ENCODE peak calls at places on chromosomes 1 and 21, in seven cellular contexts. Y, M, A, J, B, I and R are unnamed samples.

GRCh38 chr1:35565742-35566133 is 7.4 kb upstream of the TFAP2E start:
- DNase-seq in Y (no peak), M (no peak), A (no peak), J (no peak), B (no peak), I (no peak), R (no peak)

GRCh38 chr1:66351913-66352312 is 182.0 kb upstream of the SGIP1 start:
- DNase-seq in Y (no peak), M (no peak), A (no peak), J (no peak), B (no peak), I (no peak), R (peak; percentile 82)

GRCh38 chr1:224168859-224169380 is 14.1 kb upstream of the DEGS1 start:
- DNase-seq in Y (peak; percentile 90), M (peak; percentile 53), A (no peak), J (peak; percentile 59), B (no peak), I (peak; percentile 94), R (no peak)

GRCh38 chr1:55554611-55555010 is 339.4 kb upstream of the USP24 start:
- DNase-seq in Y (no peak), M (no peak), A (no peak), J (no peak), B (no peak), I (no peak), R (no peak)

GRCh38 chr1:107572674-107573205 is 392.2 kb downstream of the VAV3 start:
- DNase-seq in Y (peak; percentile 33), M (peak; percentile 74), A (no peak), J (no peak), B (no peak), I (peak; percentile 58), R (no peak)

GRCh38 chr1:35544976-35545375 is 12.2 kb downstream of the KIAA0319L start:
- DNase-seq in Y (peak; percentile 54), M (peak; percentile 50), A (peak; percentile 58), J (peak; percentile 65), B (no peak), I (peak; percentile 49), R (peak; percentile 27)

GRCh38 chr1:40379785-40380452 is 6.4 kb downstream of the SMAP2 start:
- DNase-seq in Y (no peak), M (peak; percentile 48), A (no peak), J (no peak), B (no peak), I (peak; percentile 48), R (no peak)

GRCh38 chr21:33654412-33654811 is 12.1 kb downstream of the ITSN1 start:
- DNase-seq in Y (no peak), M (no peak), A (no peak), J (no peak), B (no peak), I (no peak), R (no peak)

GRCh38 chr1:109929588-109930251 is 19.1 kb downstream of the CSF1 start:
- DNase-seq in Y (no peak), M (no peak), A (no peak), J (no peak), B (no peak), I (no peak), R (no peak)

GRCh38 chr1:21966247-21967000 is 10.4 kb upstream of the CELA3B start:
- DNase-seq in Y (peak; percentile 27), M (peak; percentile 69), A (no peak), J (no peak), B (no peak), I (peak; percentile 55), R (no peak)

GRCh38 chr1:10794724-10795304 is 1.6 kb downstream of the CASZ1 start:
- DNase-seq in Y (no peak), M (no peak), A (peak; percentile 29), J (no peak), B (no peak), I (peak; percentile 47), R (no peak)

GRCh38 chr1:12485231-12486172 is 132.5 kb downstream of the DHRS3 start:
- DNase-seq in Y (no peak), M (no peak), A (no peak), J (no peak), B (no peak), I (no peak), R (no peak)

GRCh38 chr1:221699582-221700519 is 42.0 kb downstream of the DUSP10 start:
- DNase-seq in Y (no peak), M (peak; percentile 74), A (no peak), J (no peak), B (no peak), I (no peak), R (no peak)

GRCh38 chr1:27562021-27562420 is 41.9 kb downstream of the AHDC1 start:
- DNase-seq in Y (no peak), M (no peak), A (no peak), J (no peak), B (no peak), I (no peak), R (no peak)

GRCh38 chr1:193143285-193143684 is 21.5 kb downstream of the CDC73 start:
- DNase-seq in Y (no peak), M (no peak), A (no peak), J (no peak), B (no peak), I (no peak), R (no peak)

GRCh38 chr1:25572708-25573590 is 29.5 kb downstream of the LDLRAP1 start:
- DNase-seq in Y (no peak), M (peak; percentile 76), A (peak; percentile 64), J (no peak), B (no peak), I (peak; percentile 62), R (peak; percentile 19)

GRCh38 chr1:172483448-172483847 is 39.6 kb upstream of the PIGC start:
- DNase-seq in Y (no peak), M (no peak), A (no peak), J (no peak), B (no peak), I (no peak), R (no peak)

GRCh38 chr1:233294991-233295774 is at the start of gene PCNX2:
- DNase-seq in Y (no peak), M (peak; percentile 81), A (peak; percentile 55), J (peak; percentile 16), B (no peak), I (peak; percentile 85), R (peak; percentile 81)

GRCh38 chr1:37875833-37876232 is 16.4 kb upstream of the MTF1 start:
- DNase-seq in Y (no peak), M (no peak), A (no peak), J (no peak), B (no peak), I (no peak), R (no peak)

GRCh38 chr1:92154934-92155333 is 62.8 kb upstream of the C1orf146 start:
- DNase-seq in Y (no peak), M (no peak), A (no peak), J (no peak), B (no peak), I (no peak), R (no peak)

GRCh38 chr1:22611530-22611947 is 24.9 kb upstream of the C1QA start:
- DNase-seq in Y (peak; percentile 6), M (peak; percentile 41), A (peak; percentile 44), J (peak; percentile 52), B (no peak), I (peak; percentile 83), R (no peak)

GRCh38 chr1:33130297-33130696 is 49.3 kb downstream of the AZIN2 start:
- DNase-seq in Y (no peak), M (no peak), A (no peak), J (no peak), B (no peak), I (peak; percentile 37), R (no peak)

GRCh38 chr1:167438171-167439138 is 79.9 kb downstream of the CD247 start:
- DNase-seq in Y (no peak), M (no peak), A (no peak), J (no peak), B (peak; percentile 21), I (no peak), R (no peak)

GRCh38 chr1:64392109-64392508 is 77.8 kb upstream of the CACHD1 start:
- DNase-seq in Y (no peak), M (no peak), A (peak; percentile 18), J (no peak), B (no peak), I (no peak), R (no peak)